ENCODE peak calls at places on chromosomes 3 and 15, in ten cellular contexts. One of them, this sample, is unnamed.

GRCh38 chr3:126752303-126753190 is 48.5 kb downstream of the CHCHD6 start:
- DNase-seq in endothelial cell: peak; percentile 86
- DNase-seq in stomach: peak; percentile 76
- DNase-seq in heart right ventricle: peak; percentile 80
- DNase-seq in BE2C: peak; percentile 90
- DNase-seq in left ventricle myocardium inferior: peak; percentile 76
- DNase-seq in tibial nerve: peak; percentile 82
- DNase-seq in body of pancreas: peak; percentile 72
- DNase-seq in endothelial cell of umbilical vein: peak; percentile 73
- DNase-seq in spleen: peak; percentile 88
- DNase-seq in this sample: peak; percentile 60

GRCh38 chr15:89448825-89449224 is 47.6 kb downstream of the RHCG start:
- DNase-seq in tibial nerve: no peak
- DNase-seq in spleen: no peak
- DNase-seq in endothelial cell: no peak
- DNase-seq in left ventricle myocardium inferior: no peak
- DNase-seq in stomach: no peak
- DNase-seq in BE2C: peak; percentile 52
- DNase-seq in endothelial cell of umbilical vein: no peak
- DNase-seq in heart right ventricle: no peak
- DNase-seq in body of pancreas: no peak
- DNase-seq in this sample: no peak

GRCh38 chr15:32898991-32899613 is 181.3 kb downstream of the GREM1 start:
- DNase-seq in body of pancreas: no peak
- DNase-seq in endothelial cell: no peak
- DNase-seq in spleen: peak; percentile 79
- DNase-seq in left ventricle myocardium inferior: no peak
- DNase-seq in endothelial cell of umbilical vein: no peak
- DNase-seq in heart right ventricle: no peak
- DNase-seq in BE2C: peak; percentile 15
- DNase-seq in stomach: no peak
- DNase-seq in tibial nerve: no peak
- DNase-seq in this sample: no peak

GRCh38 chr3:20984594-20985207 is 766.3 kb downstream of the ZNF385D start:
- DNase-seq in stomach: no peak
- DNase-seq in BE2C: no peak
- DNase-seq in endothelial cell: no peak
- DNase-seq in heart right ventricle: no peak
- DNase-seq in spleen: no peak
- DNase-seq in tibial nerve: no peak
- DNase-seq in body of pancreas: no peak
- DNase-seq in left ventricle myocardium inferior: no peak
- DNase-seq in endothelial cell of umbilical vein: no peak
- DNase-seq in this sample: no peak

GRCh38 chr3:187957209-187957981 is 196.6 kb upstream of the LPP start:
- DNase-seq in BE2C: no peak
- DNase-seq in stomach: peak; percentile 30
- DNase-seq in tibial nerve: no peak
- DNase-seq in endothelial cell of umbilical vein: no peak
- DNase-seq in left ventricle myocardium inferior: no peak
- DNase-seq in endothelial cell: no peak
- DNase-seq in body of pancreas: no peak
- DNase-seq in heart right ventricle: no peak
- DNase-seq in spleen: no peak
- DNase-seq in this sample: no peak

GRCh38 chr3:79183496-79183895 is 584.3 kb downstream of the ROBO1 start:
- DNase-seq in BE2C: peak; percentile 78
- DNase-seq in stomach: no peak
- DNase-seq in heart right ventricle: no peak
- DNase-seq in endothelial cell: no peak
- DNase-seq in body of pancreas: no peak
- DNase-seq in endothelial cell of umbilical vein: no peak
- DNase-seq in left ventricle myocardium inferior: no peak
- DNase-seq in spleen: no peak
- DNase-seq in tibial nerve: no peak
- DNase-seq in this sample: no peak

GRCh38 chr3:51698209-51698608 is 8.7 kb upstream of the GRM2 start:
- DNase-seq in spleen: no peak
- DNase-seq in body of pancreas: no peak
- DNase-seq in tibial nerve: no peak
- DNase-seq in stomach: no peak
- DNase-seq in left ventricle myocardium inferior: no peak
- DNase-seq in heart right ventricle: no peak
- DNase-seq in BE2C: no peak
- DNase-seq in endothelial cell: no peak
- DNase-seq in endothelial cell of umbilical vein: no peak
- DNase-seq in this sample: no peak

GRCh38 chr3:165195628-165196576 is at the start of gene SLITRK3:
- DNase-seq in tibial nerve: no peak
- DNase-seq in spleen: no peak
- DNase-seq in BE2C: peak; percentile 4
- DNase-seq in endothelial cell: peak; percentile 17
- DNase-seq in endothelial cell of umbilical vein: no peak
- DNase-seq in heart right ventricle: no peak
- DNase-seq in stomach: no peak
- DNase-seq in left ventricle myocardium inferior: no peak
- DNase-seq in body of pancreas: no peak
- DNase-seq in this sample: no peak

GRCh38 chr3:19947549-19948071 is 713 bp downstream of the RAB5A start:
- DNase-seq in left ventricle myocardium inferior: peak; percentile 36
- DNase-seq in heart right ventricle: peak; percentile 52
- DNase-seq in tibial nerve: peak; percentile 36
- DNase-seq in BE2C: peak; percentile 26
- DNase-seq in spleen: no peak
- DNase-seq in endothelial cell of umbilical vein: peak; percentile 62
- DNase-seq in endothelial cell: peak; percentile 38
- DNase-seq in stomach: peak; percentile 37
- DNase-seq in body of pancreas: peak; percentile 59
- DNase-seq in this sample: no peak

GRCh38 chr3:187208159-187208558 is 10.9 kb downstream of the RTP1 start:
- DNase-seq in body of pancreas: no peak
- DNase-seq in heart right ventricle: no peak
- DNase-seq in left ventricle myocardium inferior: no peak
- DNase-seq in tibial nerve: no peak
- DNase-seq in BE2C: no peak
- DNase-seq in endothelial cell of umbilical vein: peak; percentile 7
- DNase-seq in stomach: no peak
- DNase-seq in endothelial cell: no peak
- DNase-seq in spleen: no peak
- DNase-seq in this sample: no peak

GRCh38 chr3:49720383-49721164 is 1.1 kb upstream of the AMIGO3 start:
- DNase-seq in endothelial cell of umbilical vein: no peak
- DNase-seq in spleen: peak; percentile 74
- DNase-seq in endothelial cell: no peak
- DNase-seq in stomach: no peak
- DNase-seq in left ventricle myocardium inferior: no peak
- DNase-seq in heart right ventricle: no peak
- DNase-seq in body of pancreas: peak; percentile 20
- DNase-seq in tibial nerve: no peak
- DNase-seq in BE2C: no peak
- DNase-seq in this sample: no peak

GRCh38 chr3:195905970-195906864 is 2.1 kb downstream of the TNK2 start:
- DNase-seq in endothelial cell of umbilical vein: no peak
- DNase-seq in endothelial cell: no peak
- DNase-seq in tibial nerve: no peak
- DNase-seq in spleen: peak; percentile 69
- DNase-seq in left ventricle myocardium inferior: no peak
- DNase-seq in BE2C: no peak
- DNase-seq in heart right ventricle: no peak
- DNase-seq in body of pancreas: peak; percentile 44
- DNase-seq in stomach: no peak
- DNase-seq in this sample: no peak

GRCh38 chr3:6018456-6018855 is 830.9 kb downstream of the EDEM1 start:
- DNase-seq in spleen: no peak
- DNase-seq in left ventricle myocardium inferior: no peak
- DNase-seq in endothelial cell of umbilical vein: no peak
- DNase-seq in stomach: no peak
- DNase-seq in body of pancreas: no peak
- DNase-seq in heart right ventricle: no peak
- DNase-seq in endothelial cell: no peak
- DNase-seq in tibial nerve: no peak
- DNase-seq in BE2C: no peak
- DNase-seq in this sample: no peak

GRCh38 chr3:40207796-40208195 is 101.7 kb upstream of the EIF1B start:
- DNase-seq in stomach: no peak
- DNase-seq in endothelial cell: no peak
- DNase-seq in endothelial cell of umbilical vein: no peak
- DNase-seq in spleen: no peak
- DNase-seq in BE2C: no peak
- DNase-seq in tibial nerve: no peak
- DNase-seq in body of pancreas: no peak
- DNase-seq in left ventricle myocardium inferior: no peak
- DNase-seq in heart right ventricle: no peak
- DNase-seq in this sample: no peak

GRCh38 chr3:58495101-58495500 is 3.2 kb downstream of the KCTD6 start:
- DNase-seq in endothelial cell: no peak
- DNase-seq in endothelial cell of umbilical vein: no peak
- DNase-seq in tibial nerve: no peak
- DNase-seq in spleen: no peak
- DNase-seq in BE2C: no peak
- DNase-seq in left ventricle myocardium inferior: no peak
- DNase-seq in heart right ventricle: no peak
- DNase-seq in body of pancreas: no peak
- DNase-seq in stomach: no peak
- DNase-seq in this sample: no peak

GRCh38 chr3:99962703-99963102 is 145.0 kb downstream of the CMSS1 start:
- DNase-seq in heart right ventricle: no peak
- DNase-seq in endothelial cell of umbilical vein: no peak
- DNase-seq in tibial nerve: no peak
- DNase-seq in BE2C: no peak
- DNase-seq in stomach: no peak
- DNase-seq in left ventricle myocardium inferior: no peak
- DNase-seq in spleen: no peak
- DNase-seq in body of pancreas: no peak
- DNase-seq in endothelial cell: no peak
- DNase-seq in this sample: no peak

GRCh38 chr3:155102329-155102728 is 22.2 kb downstream of the MME start:
- DNase-seq in spleen: no peak
- DNase-seq in BE2C: no peak
- DNase-seq in endothelial cell of umbilical vein: no peak
- DNase-seq in heart right ventricle: no peak
- DNase-seq in left ventricle myocardium inferior: no peak
- DNase-seq in body of pancreas: no peak
- DNase-seq in tibial nerve: no peak
- DNase-seq in endothelial cell: no peak
- DNase-seq in stomach: no peak
- DNase-seq in this sample: no peak

GRCh38 chr15:35867371-35867770 is 321.4 kb upstream of the DPH6 start:
- DNase-seq in heart right ventricle: no peak
- DNase-seq in endothelial cell: no peak
- DNase-seq in tibial nerve: no peak
- DNase-seq in spleen: no peak
- DNase-seq in left ventricle myocardium inferior: no peak
- DNase-seq in stomach: no peak
- DNase-seq in BE2C: no peak
- DNase-seq in body of pancreas: no peak
- DNase-seq in endothelial cell of umbilical vein: no peak
- DNase-seq in this sample: no peak

GRCh38 chr15:63559753-63560152 is 37.4 kb upstream of the FBXL22 start:
- DNase-seq in stomach: no peak
- DNase-seq in left ventricle myocardium inferior: no peak
- DNase-seq in tibial nerve: no peak
- DNase-seq in heart right ventricle: no peak
- DNase-seq in body of pancreas: no peak
- DNase-seq in endothelial cell: no peak
- DNase-seq in endothelial cell of umbilical vein: no peak
- DNase-seq in BE2C: no peak
- DNase-seq in spleen: no peak
- DNase-seq in this sample: no peak

GRCh38 chr15:74307827-74308642 is 59.4 kb downstream of the CYP11A1 start:
- DNase-seq in endothelial cell of umbilical vein: peak; percentile 43
- DNase-seq in tibial nerve: peak; percentile 49
- DNase-seq in body of pancreas: peak; percentile 59
- DNase-seq in heart right ventricle: peak; percentile 66
- DNase-seq in stomach: peak; percentile 59
- DNase-seq in endothelial cell: peak; percentile 64
- DNase-seq in left ventricle myocardium inferior: no peak
- DNase-seq in BE2C: peak; percentile 81
- DNase-seq in spleen: no peak
- DNase-seq in this sample: peak; percentile 62

GRCh38 chr3:12522721-12523120 is 22.6 kb downstream of the MKRN2OS start:
- DNase-seq in body of pancreas: peak; percentile 92
- DNase-seq in endothelial cell of umbilical vein: no peak
- DNase-seq in tibial nerve: no peak
- DNase-seq in left ventricle myocardium inferior: peak; percentile 46
- DNase-seq in stomach: peak; percentile 88
- DNase-seq in heart right ventricle: peak; percentile 49
- DNase-seq in spleen: no peak
- DNase-seq in BE2C: no peak
- DNase-seq in endothelial cell: no peak
- DNase-seq in this sample: no peak

GRCh38 chr3:156455839-156456238 is 99.1 kb downstream of the SSR3 start:
- DNase-seq in left ventricle myocardium inferior: no peak
- DNase-seq in BE2C: no peak
- DNase-seq in body of pancreas: no peak
- DNase-seq in heart right ventricle: no peak
- DNase-seq in tibial nerve: no peak
- DNase-seq in spleen: no peak
- DNase-seq in endothelial cell of umbilical vein: no peak
- DNase-seq in stomach: no peak
- DNase-seq in endothelial cell: no peak
- DNase-seq in this sample: no peak
- TF ChIP-seq CTCF in left ventricle myocardium inferior: no peak
- TF ChIP-seq CTCF in BE2C: no peak
- TF ChIP-seq CTCF in body of pancreas: no peak
- TF ChIP-seq CTCF in heart right ventricle: no peak
- TF ChIP-seq CTCF in tibial nerve: no peak
- TF ChIP-seq CTCF in spleen: no peak
- TF ChIP-seq CTCF in endothelial cell of umbilical vein: no peak
- TF ChIP-seq CTCF in stomach: no peak
- TF ChIP-seq CTCF in endothelial cell: no peak
- TF ChIP-seq CTCF in this sample: peak; percentile 28

GRCh38 chr3:16828815-16829214 is 55.9 kb upstream of the PLCL2 start:
- DNase-seq in tibial nerve: no peak
- DNase-seq in endothelial cell of umbilical vein: peak; percentile 80
- DNase-seq in heart right ventricle: no peak
- DNase-seq in endothelial cell: peak; percentile 43
- DNase-seq in spleen: no peak
- DNase-seq in stomach: peak; percentile 50
- DNase-seq in body of pancreas: peak; percentile 53
- DNase-seq in left ventricle myocardium inferior: no peak
- DNase-seq in BE2C: peak; percentile 36
- DNase-seq in this sample: no peak
- TF ChIP-seq CTCF in tibial nerve: no peak
- TF ChIP-seq CTCF in endothelial cell of umbilical vein: peak; percentile 66
- TF ChIP-seq CTCF in heart right ventricle: no peak
- TF ChIP-seq CTCF in endothelial cell: peak; percentile 48
- TF ChIP-seq CTCF in spleen: peak; percentile 57
- TF ChIP-seq CTCF in stomach: no peak
- TF ChIP-seq CTCF in body of pancreas: peak; percentile 65
- TF ChIP-seq CTCF in left ventricle myocardium inferior: peak; percentile 42
- TF ChIP-seq CTCF in BE2C: peak; percentile 56
- TF ChIP-seq CTCF in this sample: peak; percentile 20

GRCh38 chr3:46908294-46908985 is 30.9 kb downstream of the PTH1R start:
- DNase-seq in body of pancreas: peak; percentile 43
- DNase-seq in left ventricle myocardium inferior: no peak
- DNase-seq in endothelial cell: no peak
- DNase-seq in heart right ventricle: no peak
- DNase-seq in tibial nerve: peak; percentile 63
- DNase-seq in endothelial cell of umbilical vein: peak; percentile 84
- DNase-seq in BE2C: no peak
- DNase-seq in spleen: peak; percentile 55
- DNase-seq in stomach: no peak
- DNase-seq in this sample: no peak
- TF ChIP-seq CTCF in body of pancreas: peak; percentile 48
- TF ChIP-seq CTCF in left ventricle myocardium inferior: peak; percentile 30
- TF ChIP-seq CTCF in endothelial cell: no peak
- TF ChIP-seq CTCF in heart right ventricle: no peak
- TF ChIP-seq CTCF in tibial nerve: peak; percentile 60
- TF ChIP-seq CTCF in endothelial cell of umbilical vein: no peak
- TF ChIP-seq CTCF in BE2C: no peak
- TF ChIP-seq CTCF in spleen: no peak
- TF ChIP-seq CTCF in stomach: no peak
- TF ChIP-seq CTCF in this sample: no peak

GRCh38 chr15:47872869-47873301 is 155.6 kb downstream of the SEMA6D start:
- DNase-seq in BE2C: peak; percentile 47
- DNase-seq in endothelial cell: no peak
- DNase-seq in tibial nerve: no peak
- DNase-seq in heart right ventricle: peak; percentile 6
- DNase-seq in left ventricle myocardium inferior: no peak
- DNase-seq in endothelial cell of umbilical vein: no peak
- DNase-seq in body of pancreas: no peak
- DNase-seq in spleen: no peak
- DNase-seq in stomach: no peak
- DNase-seq in this sample: no peak
- TF ChIP-seq CTCF in BE2C: no peak
- TF ChIP-seq CTCF in endothelial cell: no peak
- TF ChIP-seq CTCF in tibial nerve: no peak
- TF ChIP-seq CTCF in heart right ventricle: no peak
- TF ChIP-seq CTCF in left ventricle myocardium inferior: no peak
- TF ChIP-seq CTCF in endothelial cell of umbilical vein: no peak
- TF ChIP-seq CTCF in body of pancreas: no peak
- TF ChIP-seq CTCF in spleen: no peak
- TF ChIP-seq CTCF in stomach: no peak
- TF ChIP-seq CTCF in this sample: no peak

This sample was measured in mesothelial cell of epicardium.